ENCODE peak calls at places on chromosome 22, in eight cellular contexts. One of them, this sample, is unnamed.

GRCh38 chr22:43094085-43094484 is 4.9 kb upstream of the TTLL1 start:
- DNase-seq in HS-5: no peak
- DNase-seq in NCI-H524 treated with DMSO at 0.1 percent for 48 hours: peak
- DNase-seq in chondrocyte: no peak
- DNase-seq in T-helper 9 cell: no peak
- DNase-seq in NCI-H1417 treated with DMSO at 0.1 percent for 48 hours: no peak
- DNase-seq in Calu3: peak
- DNase-seq in NCI-H510A treated with DMSO at 0.1 percent for 48 hours: peak
- DNase-seq in this sample: peak

GRCh38 chr22:36291831-36292740 is 39.2 kb downstream of the APOL1 start:
- DNase-seq in Calu3: no peak
- DNase-seq in HS-5: no peak
- DNase-seq in chondrocyte: peak
- DNase-seq in T-helper 9 cell: no peak
- DNase-seq in NCI-H510A treated with DMSO at 0.1 percent for 48 hours: no peak
- DNase-seq in NCI-H524 treated with DMSO at 0.1 percent for 48 hours: no peak
- DNase-seq in NCI-H1417 treated with DMSO at 0.1 percent for 48 hours: no peak
- DNase-seq in this sample: no peak

GRCh38 chr22:36478966-36479365 is 2.5 kb downstream of the TXN2 start:
- DNase-seq in Calu3: no peak
- DNase-seq in T-helper 9 cell: no peak
- DNase-seq in NCI-H510A treated with DMSO at 0.1 percent for 48 hours: no peak
- DNase-seq in chondrocyte: no peak
- DNase-seq in NCI-H524 treated with DMSO at 0.1 percent for 48 hours: no peak
- DNase-seq in HS-5: no peak
- DNase-seq in NCI-H1417 treated with DMSO at 0.1 percent for 48 hours: no peak
- DNase-seq in this sample: no peak

GRCh38 chr22:23058481-23059336 is 11.6 kb upstream of the GNAZ start:
- DNase-seq in HS-5: no peak
- DNase-seq in NCI-H510A treated with DMSO at 0.1 percent for 48 hours: no peak
- DNase-seq in T-helper 9 cell: no peak
- DNase-seq in chondrocyte: peak
- DNase-seq in NCI-H524 treated with DMSO at 0.1 percent for 48 hours: no peak
- DNase-seq in Calu3: no peak
- DNase-seq in NCI-H1417 treated with DMSO at 0.1 percent for 48 hours: no peak
- DNase-seq in this sample: no peak

GRCh38 chr22:42820075-42820763 is 36.9 kb downstream of the ARFGAP3 start:
- DNase-seq in HS-5: peak
- DNase-seq in NCI-H524 treated with DMSO at 0.1 percent for 48 hours: no peak
- DNase-seq in NCI-H1417 treated with DMSO at 0.1 percent for 48 hours: no peak
- DNase-seq in Calu3: no peak
- DNase-seq in NCI-H510A treated with DMSO at 0.1 percent for 48 hours: no peak
- DNase-seq in chondrocyte: no peak
- DNase-seq in T-helper 9 cell: no peak
- DNase-seq in this sample: peak

GRCh38 chr22:48316876-48317250 is 1510.8 kb downstream of the BRD1 start:
- DNase-seq in NCI-H524 treated with DMSO at 0.1 percent for 48 hours: no peak
- DNase-seq in NCI-H510A treated with DMSO at 0.1 percent for 48 hours: no peak
- DNase-seq in T-helper 9 cell: no peak
- DNase-seq in chondrocyte: no peak
- DNase-seq in Calu3: no peak
- DNase-seq in HS-5: no peak
- DNase-seq in NCI-H1417 treated with DMSO at 0.1 percent for 48 hours: no peak
- DNase-seq in this sample: no peak

GRCh38 chr22:32573991-32574390 is 99.4 kb downstream of the FBXO7 start:
- DNase-seq in NCI-H524 treated with DMSO at 0.1 percent for 48 hours: no peak
- DNase-seq in T-helper 9 cell: no peak
- DNase-seq in Calu3: no peak
- DNase-seq in NCI-H1417 treated with DMSO at 0.1 percent for 48 hours: no peak
- DNase-seq in HS-5: no peak
- DNase-seq in chondrocyte: no peak
- DNase-seq in NCI-H510A treated with DMSO at 0.1 percent for 48 hours: no peak
- DNase-seq in this sample: no peak

GRCh38 chr22:28942333-28942732 is 59.0 kb downstream of the ZNRF3 start:
- DNase-seq in T-helper 9 cell: no peak
- DNase-seq in NCI-H510A treated with DMSO at 0.1 percent for 48 hours: no peak
- DNase-seq in NCI-H524 treated with DMSO at 0.1 percent for 48 hours: no peak
- DNase-seq in NCI-H1417 treated with DMSO at 0.1 percent for 48 hours: no peak
- DNase-seq in Calu3: no peak
- DNase-seq in chondrocyte: no peak
- DNase-seq in HS-5: no peak
- DNase-seq in this sample: no peak

GRCh38 chr22:20750461-20751184 is 23.3 kb upstream of the SERPIND1 start:
- DNase-seq in T-helper 9 cell: no peak
- DNase-seq in HS-5: peak
- DNase-seq in chondrocyte: no peak
- DNase-seq in NCI-H510A treated with DMSO at 0.1 percent for 48 hours: peak
- DNase-seq in Calu3: peak
- DNase-seq in NCI-H524 treated with DMSO at 0.1 percent for 48 hours: no peak
- DNase-seq in NCI-H1417 treated with DMSO at 0.1 percent for 48 hours: no peak
- DNase-seq in this sample: peak

GRCh38 chr22:36374603-36375024 is 13.2 kb downstream of the MYH9 start:
- DNase-seq in T-helper 9 cell: no peak
- DNase-seq in NCI-H510A treated with DMSO at 0.1 percent for 48 hours: no peak
- DNase-seq in NCI-H1417 treated with DMSO at 0.1 percent for 48 hours: no peak
- DNase-seq in Calu3: peak
- DNase-seq in NCI-H524 treated with DMSO at 0.1 percent for 48 hours: no peak
- DNase-seq in chondrocyte: no peak
- DNase-seq in HS-5: peak
- DNase-seq in this sample: peak

GRCh38 chr22:24559471-24559870 is 3.7 kb downstream of the SNRPD3 start:
- DNase-seq in T-helper 9 cell: no peak
- DNase-seq in HS-5: no peak
- DNase-seq in NCI-H524 treated with DMSO at 0.1 percent for 48 hours: no peak
- DNase-seq in NCI-H510A treated with DMSO at 0.1 percent for 48 hours: no peak
- DNase-seq in Calu3: no peak
- DNase-seq in chondrocyte: no peak
- DNase-seq in NCI-H1417 treated with DMSO at 0.1 percent for 48 hours: no peak
- DNase-seq in this sample: no peak

GRCh38 chr22:48577014-48577690 is 1250.5 kb downstream of the BRD1 start:
- DNase-seq in T-helper 9 cell: no peak
- DNase-seq in Calu3: no peak
- DNase-seq in NCI-H1417 treated with DMSO at 0.1 percent for 48 hours: no peak
- DNase-seq in chondrocyte: no peak
- DNase-seq in HS-5: no peak
- DNase-seq in NCI-H510A treated with DMSO at 0.1 percent for 48 hours: no peak
- DNase-seq in NCI-H524 treated with DMSO at 0.1 percent for 48 hours: no peak
- DNase-seq in this sample: no peak

GRCh38 chr22:29458551-29458950 is 20.2 kb downstream of the RFPL1 start:
- DNase-seq in HS-5: no peak
- DNase-seq in NCI-H524 treated with DMSO at 0.1 percent for 48 hours: no peak
- DNase-seq in Calu3: no peak
- DNase-seq in T-helper 9 cell: no peak
- DNase-seq in chondrocyte: peak
- DNase-seq in NCI-H1417 treated with DMSO at 0.1 percent for 48 hours: no peak
- DNase-seq in NCI-H510A treated with DMSO at 0.1 percent for 48 hours: no peak
- DNase-seq in this sample: no peak

GRCh38 chr22:44975444-44976262 is 34.2 kb downstream of the PHF21B start:
- DNase-seq in T-helper 9 cell: peak
- DNase-seq in HS-5: peak
- DNase-seq in chondrocyte: no peak
- DNase-seq in NCI-H1417 treated with DMSO at 0.1 percent for 48 hours: no peak
- DNase-seq in Calu3: peak
- DNase-seq in NCI-H524 treated with DMSO at 0.1 percent for 48 hours: no peak
- DNase-seq in NCI-H510A treated with DMSO at 0.1 percent for 48 hours: no peak
- DNase-seq in this sample: peak

GRCh38 chr22:20566420-20567260 is 59.2 kb downstream of the MED15 start:
- DNase-seq in Calu3: no peak
- DNase-seq in NCI-H524 treated with DMSO at 0.1 percent for 48 hours: no peak
- DNase-seq in NCI-H510A treated with DMSO at 0.1 percent for 48 hours: no peak
- DNase-seq in T-helper 9 cell: peak
- DNase-seq in HS-5: peak
- DNase-seq in chondrocyte: peak
- DNase-seq in NCI-H1417 treated with DMSO at 0.1 percent for 48 hours: no peak
- DNase-seq in this sample: no peak

GRCh38 chr22:38305481-38306448 is 11.5 kb downstream of the CSNK1E start:
- DNase-seq in NCI-H510A treated with DMSO at 0.1 percent for 48 hours: no peak
- DNase-seq in NCI-H1417 treated with DMSO at 0.1 percent for 48 hours: no peak
- DNase-seq in HS-5: peak
- DNase-seq in Calu3: peak
- DNase-seq in T-helper 9 cell: peak
- DNase-seq in NCI-H524 treated with DMSO at 0.1 percent for 48 hours: no peak
- DNase-seq in chondrocyte: no peak
- DNase-seq in this sample: peak

GRCh38 chr22:38023045-38023444 is 34.2 kb upstream of the PICK1 start:
- DNase-seq in NCI-H524 treated with DMSO at 0.1 percent for 48 hours: no peak
- DNase-seq in T-helper 9 cell: no peak
- DNase-seq in NCI-H1417 treated with DMSO at 0.1 percent for 48 hours: no peak
- DNase-seq in chondrocyte: no peak
- DNase-seq in Calu3: no peak
- DNase-seq in NCI-H510A treated with DMSO at 0.1 percent for 48 hours: no peak
- DNase-seq in HS-5: no peak
- DNase-seq in this sample: no peak